ENCODE peak calls at places on chromosomes 5 and 9, in five cellular contexts. U, B, O, D and G are unnamed samples.

GRCh38 chr5:72821776-72822175 is 5.3 kb downstream of the TNPO1 start:
- DNase-seq in B (no peak), O (no peak), D (no peak), U (no peak), G (no peak)

GRCh38 chr5:177595991-177596774 is 3.7 kb upstream of the B4GALT7 start:
- DNase-seq in U (no peak), O (peak), B (no peak), D (no peak), G (peak)

GRCh38 chr5:160507181-160507811 is 85.6 kb downstream of the PTTG1 start:
- DNase-seq in B (no peak), O (no peak), D (peak), U (peak), G (no peak)

GRCh38 chr9:131361202-131361833 is 32.6 kb upstream of the PRRC2B start:
- DNase-seq in O (no peak), B (no peak), U (peak), D (peak), G (no peak)

GRCh38 chr9:78311075-78311474 is 14.2 kb downstream of the PSAT1 start:
- DNase-seq in U (no peak), D (no peak), B (no peak), O (no peak), G (no peak)

GRCh38 chr9:88792502-88792901 is 198.8 kb upstream of the S1PR3 start:
- DNase-seq in U (no peak), D (no peak), B (no peak), O (no peak), G (no peak)

GRCh38 chr5:128629162-128629561 is 91.1 kb upstream of the FBN2 start:
- DNase-seq in D (no peak), O (no peak), B (no peak), U (peak), G (no peak)

GRCh38 chr9:128921881-128922763 is 1.3 kb downstream of the PHYHD1 start:
- DNase-seq in U (no peak), O (peak), D (no peak), B (peak), G (peak)

GRCh38 chr9:105114956-105115728 is 129.3 kb upstream of the SLC44A1 start:
- DNase-seq in D (peak), B (peak), U (peak), O (peak), G (peak)

GRCh38 chr5:151125421-151125820 is 32.2 kb downstream of the ANXA6 start:
- DNase-seq in B (no peak), D (no peak), O (no peak), U (no peak), G (no peak)

GRCh38 chr9:121246821-121247511 is 21.0 kb upstream of the GSN start:
- DNase-seq in B (no peak), U (peak), D (no peak), O (no peak), G (peak)